ENCODE peak calls at places on chromosomes 3 and 15, in five cellular contexts. B is progenitor cell of endocrine pancreas, I is HT1080, W is AG20443, Y is NCI-H1105. T is an unnamed sample.

GRCh38 chr3:185561958-185562357 is 9.6 kb upstream of the LIPH start:
- DNase-seq in B (no peak), I (no peak), W (no peak), Y (no peak), T (no peak)

GRCh38 chr15:91625506-91625905 is 228.0 kb upstream of the SLCO3A1 start:
- DNase-seq in B (no peak), I (no peak), W (no peak), Y (no peak), T (no peak)

GRCh38 chr3:41200669-41201021 is 1.3 kb downstream of the CTNNB1 start:
- DNase-seq in B (no peak), I (peak), W (peak), Y (no peak), T (no peak)

GRCh38 chr15:56242576-56243116 is 1.0 kb downstream of the RFX7 start:
- DNase-seq in B (no peak), I (no peak), W (no peak), Y (no peak), T (no peak)

GRCh38 chr3:49501258-49501609 is 31.2 kb downstream of the DAG1 start:
- DNase-seq in B (no peak), I (no peak), W (no peak), Y (no peak), T (no peak)

GRCh38 chr3:122057676-122058075 is 2.5 kb downstream of the CD86 start:
- DNase-seq in B (no peak), I (no peak), W (no peak), Y (no peak), T (no peak)

GRCh38 chr3:126421573-126422119 is 26.9 kb downstream of the CFAP100 start:
- DNase-seq in B (no peak), I (no peak), W (no peak), Y (no peak), T (no peak)

GRCh38 chr15:50119063-50119700 is at the start of gene ATP8B4:
- DNase-seq in B (no peak), I (no peak), W (no peak), Y (no peak), T (no peak)

GRCh38 chr3:96483781-96484180 is 330.6 kb upstream of the EPHA6 start:
- DNase-seq in B (no peak), I (no peak), W (no peak), Y (no peak), T (no peak)

GRCh38 chr15:25659251-25659650 is 203.9 kb downstream of the ATP10A start:
- DNase-seq in B (no peak), I (no peak), W (no peak), Y (no peak), T (no peak)

GRCh38 chr3:114850913-114851312 is 296.2 kb downstream of the ZBTB20 start:
- DNase-seq in B (no peak), I (peak), W (peak), Y (no peak), T (no peak)

GRCh38 chr15:42093966-42094365 is 396 bp downstream of the PLA2G4D start:
- DNase-seq in B (no peak), I (no peak), W (peak), Y (no peak), T (no peak)

GRCh38 chr3:128598884-128599664 is 51.5 kb downstream of the RPN1 start:
- DNase-seq in B (no peak), I (peak), W (no peak), Y (no peak), T (no peak)